ENCODE peak calls at places on chromosome 11, in ten cellular contexts. E, S, R, V, Y, O, N, D, Q and A are unnamed samples.

GRCh38 chr11:92332986-92333385 is 108.4 kb downstream of the FAT3 start:
- DNase-seq in V (no peak), D (no peak), E (no peak), O (no peak), Y (no peak), Q (peak; percentile 27), R (no peak), N (no peak), S (no peak), A (no peak)

GRCh38 chr11:10268746-10269487 is 25.1 kb downstream of the SBF2 start:
- DNase-seq in Q (no peak), E (no peak), Y (no peak), D (no peak), O (no peak), N (no peak), V (no peak), R (no peak), S (no peak), A (no peak)

GRCh38 chr11:130165601-130166456 is 6.2 kb downstream of the ST14 start:
- DNase-seq in D (no peak), S (no peak), Q (no peak), R (no peak), N (no peak), O (no peak), V (no peak), Y (no peak), E (no peak), A (no peak)

GRCh38 chr11:45017329-45017728 is 66.6 kb upstream of the TP53I11 start:
- DNase-seq in V (no peak), D (no peak), Y (no peak), O (peak; percentile 29), S (no peak), N (no peak), R (no peak), Q (no peak), E (no peak), A (no peak)

GRCh38 chr11:47981667-47982404 is 1.5 kb downstream of the PTPRJ start:
- DNase-seq in E (no peak), S (no peak), D (peak; percentile 47), Q (no peak), Y (peak; percentile 19), O (no peak), R (peak; percentile 69), V (no peak), N (no peak), A (peak; percentile 19)

GRCh38 chr11:11171854-11172253 is 181.2 kb downstream of the CSNK2A3 start:
- DNase-seq in Q (no peak), D (no peak), Y (no peak), E (no peak), R (no peak), S (peak; percentile 37), N (no peak), V (no peak), O (no peak), A (no peak)

GRCh38 chr11:46277623-46278386 is at the start of gene CREB3L1:
- DNase-seq in S (no peak), V (peak; percentile 46), N (peak; percentile 82), D (no peak), E (no peak), O (peak; percentile 32), Y (no peak), R (no peak), Q (no peak), A (no peak)

GRCh38 chr11:83292709-83293435 is 6.7 kb upstream of the CCDC90B start:
- DNase-seq in O (peak; percentile 53), Q (peak; percentile 72), D (peak; percentile 56), E (peak; percentile 41), Y (peak; percentile 65), S (no peak), R (no peak), V (peak; percentile 26), N (no peak), A (peak; percentile 12)

GRCh38 chr11:44785856-44786606 is 59.3 kb downstream of the TSPAN18 start:
- DNase-seq in E (no peak), O (peak; percentile 46), Y (no peak), D (no peak), V (no peak), R (no peak), N (no peak), S (no peak), Q (no peak), A (no peak)

GRCh38 chr11:777288-778255 is at the start of gene GATD1:
- DNase-seq in Y (peak; percentile 81), V (peak; percentile 87), D (peak; percentile 98), N (peak; percentile 93), E (no peak), Q (peak; percentile 73), R (peak; percentile 98), O (peak; percentile 97), S (peak; percentile 91), A (peak; percentile 94)

GRCh38 chr11:112506852-112507251 is 246.2 kb upstream of the PLET1 start:
- DNase-seq in Y (no peak), D (no peak), E (no peak), S (no peak), R (no peak), Q (no peak), O (no peak), N (no peak), V (no peak), A (no peak)

GRCh38 chr11:6217722-6218121 is 12.4 kb downstream of the C11orf42 start:
- DNase-seq in Y (no peak), V (no peak), E (no peak), D (no peak), N (no peak), R (no peak), S (no peak), Q (no peak), O (no peak), A (no peak)

GRCh38 chr11:59102259-59102765 is 4.7 kb upstream of the FAM111B start:
- DNase-seq in Y (peak; percentile 17), O (peak; percentile 67), R (peak; percentile 86), Q (peak; percentile 19), E (no peak), S (peak; percentile 37), D (peak; percentile 62), N (peak; percentile 60), V (no peak), A (peak; percentile 26)

GRCh38 chr11:8963569-8964323 is 496 bp downstream of the TMEM9B start:
- DNase-seq in V (peak; percentile 82), D (peak; percentile 67), R (peak; percentile 91), Q (no peak), Y (peak; percentile 89), S (peak; percentile 65), N (peak; percentile 88), O (peak; percentile 62), E (no peak), A (peak; percentile 79)

GRCh38 chr11:26621147-26621546 is 49.1 kb upstream of the MUC15 start:
- DNase-seq in E (peak; percentile 74), Y (peak; percentile 60), N (no peak), S (no peak), Q (peak; percentile 70), R (no peak), O (no peak), D (no peak), V (no peak), A (no peak)

GRCh38 chr11:125229006-125229405 is 64.5 kb downstream of the PKNOX2 start:
- DNase-seq in Y (no peak), O (no peak), N (no peak), V (no peak), Q (no peak), E (no peak), S (no peak), R (no peak), D (no peak), A (no peak)

GRCh38 chr11:104912102-104912501 is 13.8 kb upstream of the CASP12 start:
- DNase-seq in Q (no peak), O (no peak), E (no peak), S (no peak), V (no peak), N (no peak), R (no peak), D (no peak), Y (no peak), A (no peak)

GRCh38 chr11:133896028-133896427 is 50.7 kb upstream of the SPATA19 start:
- DNase-seq in N (no peak), O (no peak), D (no peak), R (peak; percentile 16), V (no peak), E (no peak), Q (no peak), S (no peak), Y (no peak), A (no peak)

GRCh38 chr11:66883021-66883968 is 26.4 kb downstream of the LRFN4 start:
- DNase-seq in Q (no peak), O (peak; percentile 81), Y (peak; percentile 70), S (peak; percentile 27), D (no peak), V (peak; percentile 94), N (peak; percentile 69), R (peak; percentile 86), E (no peak), A (peak; percentile 33)

GRCh38 chr11:1760351-1761109 is 3.2 kb downstream of the CTSD start:
- DNase-seq in S (no peak), V (no peak), R (no peak), Y (no peak), Q (peak; percentile 79), E (no peak), O (no peak), D (no peak), N (peak; percentile 88), A (no peak)

GRCh38 chr11:91100432-91100831 is 877.6 kb upstream of the CHORDC1 start:
- DNase-seq in R (no peak), E (no peak), S (no peak), N (no peak), O (no peak), V (no peak), Q (no peak), D (no peak), Y (peak; percentile 30), A (no peak)

GRCh38 chr11:1573077-1573846 is 1.2 kb upstream of the DUSP8 start:
- DNase-seq in V (no peak), Q (no peak), O (peak; percentile 16), S (peak; percentile 32), N (no peak), E (no peak), R (peak; percentile 78), Y (no peak), D (no peak), A (peak; percentile 14)

GRCh38 chr11:16001899-16002426 is 354.4 kb downstream of the SOX6 start:
- DNase-seq in D (no peak), S (no peak), E (peak; percentile 60), V (peak; percentile 73), Y (peak; percentile 46), R (no peak), O (no peak), Q (peak; percentile 84), N (no peak), A (no peak)

GRCh38 chr11:34155759-34156062 is 50.3 kb downstream of the NAT10 start:
- DNase-seq in O (no peak), Y (no peak), S (no peak), E (no peak), Q (no peak), R (no peak), D (no peak), V (no peak), N (no peak), A (no peak)

GRCh38 chr11:65501530-65502273 is 2.9 kb downstream of the MALAT1 start:
- DNase-seq in Q (peak; percentile 43), O (no peak), E (no peak), D (no peak), Y (no peak), N (no peak), R (peak; percentile 58), S (no peak), V (no peak), A (no peak)

GRCh38 chr11:118151421-118151820 is 1.2 kb downstream of the SCN4B start:
- DNase-seq in Q (no peak), N (no peak), D (no peak), V (no peak), O (no peak), Y (no peak), E (no peak), R (no peak), S (no peak), A (no peak)

GRCh38 chr11:71181566-71181965 is 70.8 kb downstream of the SHANK2 start:
- DNase-seq in R (peak; percentile 37), S (no peak), Y (no peak), E (no peak), Q (no peak), N (no peak), D (no peak), O (no peak), V (no peak), A (no peak)

GRCh38 chr11:110525883-110526282 is 96.1 kb downstream of the FDX1 start:
- DNase-seq in S (no peak), D (no peak), E (no peak), O (no peak), V (peak; percentile 97), Q (peak; percentile 91), N (no peak), Y (peak; percentile 32), R (no peak), A (no peak)